ENCODE peak calls at places on chromosomes 12 and 14, in four cellular contexts. One of them, this sample, is unnamed.

GRCh38 chr14:100025111-100025510 is 40.1 kb upstream of the EVL start:
- DNase-seq in NCI-H2171: no peak
- DNase-seq in activated gamma-delta T cell treated with Interleukin-2 at 50 U/mL for 16 hours: peak
- DNase-seq in stimulated activated CD8-positive, alpha-beta memory T cell treated with anti-CD3 and anti-CD28 coated beads, Interleukin-2, amount 100 ng/mL, for 48 hours: no peak
- DNase-seq in this sample: peak

GRCh38 chr12:49200882-49201594 is 12.2 kb upstream of the TUBA1A start:
- DNase-seq in NCI-H2171: peak
- DNase-seq in activated gamma-delta T cell treated with Interleukin-2 at 50 U/mL for 16 hours: no peak
- DNase-seq in stimulated activated CD8-positive, alpha-beta memory T cell treated with anti-CD3 and anti-CD28 coated beads, Interleukin-2, amount 100 ng/mL, for 48 hours: no peak
- DNase-seq in this sample: peak

GRCh38 chr14:92323031-92323915 is at the start of gene SLC24A4:
- DNase-seq in NCI-H2171: no peak
- DNase-seq in activated gamma-delta T cell treated with Interleukin-2 at 50 U/mL for 16 hours: no peak
- DNase-seq in stimulated activated CD8-positive, alpha-beta memory T cell treated with anti-CD3 and anti-CD28 coated beads, Interleukin-2, amount 100 ng/mL, for 48 hours: no peak
- DNase-seq in this sample: no peak

GRCh38 chr14:58793096-58793740 is 155.5 kb downstream of the DACT1 start:
- DNase-seq in NCI-H2171: no peak
- DNase-seq in activated gamma-delta T cell treated with Interleukin-2 at 50 U/mL for 16 hours: no peak
- DNase-seq in stimulated activated CD8-positive, alpha-beta memory T cell treated with anti-CD3 and anti-CD28 coated beads, Interleukin-2, amount 100 ng/mL, for 48 hours: no peak
- DNase-seq in this sample: no peak

GRCh38 chr12:58009355-58009754 is 68.0 kb downstream of the ATP23 start:
- DNase-seq in NCI-H2171: no peak
- DNase-seq in activated gamma-delta T cell treated with Interleukin-2 at 50 U/mL for 16 hours: no peak
- DNase-seq in stimulated activated CD8-positive, alpha-beta memory T cell treated with anti-CD3 and anti-CD28 coated beads, Interleukin-2, amount 100 ng/mL, for 48 hours: no peak
- DNase-seq in this sample: peak

GRCh38 chr14:68278568-68279436 is 459.2 kb downstream of the RAD51B start:
- DNase-seq in NCI-H2171: no peak
- DNase-seq in activated gamma-delta T cell treated with Interleukin-2 at 50 U/mL for 16 hours: no peak
- DNase-seq in stimulated activated CD8-positive, alpha-beta memory T cell treated with anti-CD3 and anti-CD28 coated beads, Interleukin-2, amount 100 ng/mL, for 48 hours: no peak
- DNase-seq in this sample: peak

GRCh38 chr14:45633220-45633984 is 380.4 kb upstream of the MIS18BP1 start:
- DNase-seq in NCI-H2171: no peak
- DNase-seq in activated gamma-delta T cell treated with Interleukin-2 at 50 U/mL for 16 hours: no peak
- DNase-seq in stimulated activated CD8-positive, alpha-beta memory T cell treated with anti-CD3 and anti-CD28 coated beads, Interleukin-2, amount 100 ng/mL, for 48 hours: no peak
- DNase-seq in this sample: no peak

GRCh38 chr14:70789361-70789760 is 20.0 kb downstream of the MAP3K9 start:
- DNase-seq in NCI-H2171: peak
- DNase-seq in activated gamma-delta T cell treated with Interleukin-2 at 50 U/mL for 16 hours: no peak
- DNase-seq in stimulated activated CD8-positive, alpha-beta memory T cell treated with anti-CD3 and anti-CD28 coated beads, Interleukin-2, amount 100 ng/mL, for 48 hours: no peak
- DNase-seq in this sample: peak

GRCh38 chr12:3487027-3487426 is 4.0 kb upstream of the PRMT8 start:
- DNase-seq in NCI-H2171: no peak
- DNase-seq in activated gamma-delta T cell treated with Interleukin-2 at 50 U/mL for 16 hours: no peak
- DNase-seq in stimulated activated CD8-positive, alpha-beta memory T cell treated with anti-CD3 and anti-CD28 coated beads, Interleukin-2, amount 100 ng/mL, for 48 hours: no peak
- DNase-seq in this sample: no peak

GRCh38 chr12:62933220-62933870 is 1.6 kb downstream of the PPM1H start:
- DNase-seq in NCI-H2171: no peak
- DNase-seq in activated gamma-delta T cell treated with Interleukin-2 at 50 U/mL for 16 hours: no peak
- DNase-seq in stimulated activated CD8-positive, alpha-beta memory T cell treated with anti-CD3 and anti-CD28 coated beads, Interleukin-2, amount 100 ng/mL, for 48 hours: no peak
- DNase-seq in this sample: no peak

This sample was measured in AG10803.